ENCODE peak calls at places on chromosomes 1 and 21, in nine cellular contexts. V, K, G, T, P, R, Q, S and U are unnamed samples.

GRCh38 chr1:86503477-86504129 is 34.9 kb downstream of the CLCA1 start:
- DNase-seq in P (peak), Q (no peak), K (no peak), G (peak), T (peak), R (peak), V (peak), S (no peak), U (peak)

GRCh38 chr1:51897699-51898031 is 19.1 kb upstream of the NRDC start:
- DNase-seq in G (no peak), V (no peak), Q (no peak), R (peak), T (no peak), P (peak), K (no peak), S (peak), U (peak)

GRCh38 chr1:246156847-246157246 is 350.2 kb downstream of the SMYD3 start:
- DNase-seq in G (peak), T (no peak), V (no peak), S (no peak), K (no peak), Q (no peak), R (no peak), P (no peak), U (no peak)

GRCh38 chr1:160451119-160451858 is 50.9 kb downstream of the VANGL2 start:
- DNase-seq in P (no peak), S (no peak), K (no peak), R (no peak), V (no peak), T (no peak), Q (no peak), G (no peak), U (no peak)

GRCh38 chr1:201554167-201554600 is 15.3 kb downstream of the NAV1 start:
- DNase-seq in P (no peak), R (no peak), Q (no peak), V (peak), S (no peak), G (no peak), T (no peak), K (no peak), U (peak)

GRCh38 chr1:198575715-198576641 is 35.5 kb upstream of the ATP6V1G3 start:
- DNase-seq in Q (peak), T (no peak), V (no peak), R (no peak), P (no peak), S (peak), K (no peak), G (no peak), U (no peak)

GRCh38 chr1:214337015-214337414 is 56.1 kb downstream of the SMYD2 start:
- DNase-seq in G (no peak), T (no peak), K (no peak), V (no peak), R (no peak), Q (no peak), S (no peak), P (no peak), U (no peak)

GRCh38 chr1:198155253-198155652 is 1.5 kb upstream of the NEK7 start:
- DNase-seq in P (peak), K (no peak), V (no peak), R (peak), S (peak), T (no peak), Q (no peak), G (no peak), U (peak)

GRCh38 chr1:109314805-109315204 is 8.0 kb upstream of the MYBPHL start:
- DNase-seq in S (no peak), P (peak), G (no peak), R (no peak), Q (no peak), V (no peak), T (no peak), K (no peak), U (peak)

GRCh38 chr1:228837817-228838716 is 102.8 kb downstream of the RHOU start:
- DNase-seq in S (peak), R (peak), G (no peak), T (no peak), P (peak), Q (no peak), K (peak), V (peak), U (peak)

GRCh38 chr1:6911974-6912373 is 126.7 kb downstream of the CAMTA1 start:
- DNase-seq in V (no peak), R (peak), S (no peak), P (peak), K (no peak), T (no peak), G (no peak), Q (no peak), U (peak)

GRCh38 chr1:95627244-95627643 is 393.2 kb downstream of the RWDD3 start:
- DNase-seq in V (no peak), Q (no peak), R (no peak), P (no peak), K (no peak), T (no peak), S (no peak), G (no peak), U (no peak)

GRCh38 chr1:226810681-226811080 is 59.7 kb upstream of the PSEN2 start:
- DNase-seq in R (no peak), Q (no peak), V (no peak), G (no peak), S (no peak), K (no peak), P (no peak), T (no peak), U (no peak)

GRCh38 chr1:243903904-243904303 is 53.9 kb upstream of the AKT3 start:
- DNase-seq in S (no peak), Q (no peak), V (no peak), G (no peak), K (no peak), R (peak), P (peak), T (no peak), U (peak)

GRCh38 chr21:33390479-33390878 is 12.7 kb upstream of the IFNGR2 start:
- DNase-seq in G (no peak), T (no peak), R (no peak), V (no peak), Q (no peak), P (no peak), S (no peak), K (no peak), U (no peak)

GRCh38 chr21:45124596-45124995 is 50.2 kb downstream of the ADARB1 start:
- DNase-seq in P (no peak), Q (no peak), T (no peak), K (no peak), S (no peak), G (no peak), R (no peak), V (no peak), U (no peak)

GRCh38 chr1:161921990-161922389 is 101.7 kb downstream of the OLFML2B start:
- DNase-seq in P (peak), Q (no peak), T (no peak), K (no peak), V (no peak), G (no peak), S (peak), R (peak), U (peak)

GRCh38 chr1:147080671-147081394 is 91.4 kb downstream of the PRKAB2 start:
- DNase-seq in S (no peak), Q (peak), R (no peak), K (no peak), V (no peak), G (peak), T (no peak), P (no peak), U (no peak)

GRCh38 chr1:229217716-229218115 is 53.2 kb upstream of the RAB4A start:
- DNase-seq in V (no peak), S (no peak), P (no peak), R (no peak), G (no peak), K (no peak), Q (no peak), T (no peak), U (no peak)

GRCh38 chr21:28193189-28193588 is 799.5 kb downstream of the LTN1 start:
- DNase-seq in S (no peak), V (no peak), G (peak), K (no peak), T (no peak), P (peak), R (peak), Q (no peak), U (no peak)
- TF ChIP-seq CTCF in S (no peak), V (no peak), G (peak), K (no peak), T (no peak), P (peak), R (peak), Q (no peak), U (no peak)

GRCh38 chr1:1665815-1666251 is 7.0 kb upstream of the CDK11B start:
- DNase-seq in V (peak), K (no peak), S (no peak), G (peak), Q (peak), T (peak), R (no peak), P (no peak), U (no peak)
- TF ChIP-seq CTCF in V (peak), K (no peak), S (no peak), G (peak), Q (peak), T (peak), R (peak), P (peak), U (peak)

GRCh38 chr1:110547017-110547416 is 28.0 kb upstream of the KCNA10 start:
- DNase-seq in V (no peak), G (no peak), Q (no peak), T (no peak), K (no peak), P (no peak), S (no peak), R (no peak), U (no peak)

GRCh38 chr1:110545492-110545891 is 26.5 kb upstream of the KCNA10 start:
- DNase-seq in V (no peak), K (no peak), R (no peak), T (no peak), G (no peak), S (no peak), P (no peak), Q (no peak), U (no peak)

GRCh38 chr1:110544753-110545152 is 25.8 kb upstream of the KCNA10 start:
- DNase-seq in Q (no peak), R (no peak), P (no peak), G (no peak), T (no peak), K (no peak), V (no peak), S (no peak), U (no peak)

GRCh38 chr1:110551278-110551809 is 32.4 kb upstream of the KCNA10 start:
- DNase-seq in V (no peak), T (no peak), G (no peak), S (no peak), R (no peak), K (no peak), P (no peak), Q (no peak), U (no peak)

GRCh38 chr1:110548381-110548780 is 29.4 kb upstream of the KCNA10 start:
- DNase-seq in V (no peak), T (peak), P (peak), Q (peak), G (peak), K (no peak), S (no peak), R (peak), U (no peak)
- TF ChIP-seq CTCF in V (peak), T (peak), P (peak), Q (peak), G (peak), K (no peak), S (peak), R (peak), U (peak)

GRCh38 chr1:40315239-40315794 is 1.8 kb downstream of the COL9A2 start:
- DNase-seq in Q (peak), S (peak), R (peak), P (peak), K (peak), G (peak), V (peak), T (peak), U (peak)
- TF ChIP-seq CTCF in Q (peak), S (peak), R (peak), P (peak), K (no peak), G (peak), V (peak), T (peak), U (peak)

DNA sequence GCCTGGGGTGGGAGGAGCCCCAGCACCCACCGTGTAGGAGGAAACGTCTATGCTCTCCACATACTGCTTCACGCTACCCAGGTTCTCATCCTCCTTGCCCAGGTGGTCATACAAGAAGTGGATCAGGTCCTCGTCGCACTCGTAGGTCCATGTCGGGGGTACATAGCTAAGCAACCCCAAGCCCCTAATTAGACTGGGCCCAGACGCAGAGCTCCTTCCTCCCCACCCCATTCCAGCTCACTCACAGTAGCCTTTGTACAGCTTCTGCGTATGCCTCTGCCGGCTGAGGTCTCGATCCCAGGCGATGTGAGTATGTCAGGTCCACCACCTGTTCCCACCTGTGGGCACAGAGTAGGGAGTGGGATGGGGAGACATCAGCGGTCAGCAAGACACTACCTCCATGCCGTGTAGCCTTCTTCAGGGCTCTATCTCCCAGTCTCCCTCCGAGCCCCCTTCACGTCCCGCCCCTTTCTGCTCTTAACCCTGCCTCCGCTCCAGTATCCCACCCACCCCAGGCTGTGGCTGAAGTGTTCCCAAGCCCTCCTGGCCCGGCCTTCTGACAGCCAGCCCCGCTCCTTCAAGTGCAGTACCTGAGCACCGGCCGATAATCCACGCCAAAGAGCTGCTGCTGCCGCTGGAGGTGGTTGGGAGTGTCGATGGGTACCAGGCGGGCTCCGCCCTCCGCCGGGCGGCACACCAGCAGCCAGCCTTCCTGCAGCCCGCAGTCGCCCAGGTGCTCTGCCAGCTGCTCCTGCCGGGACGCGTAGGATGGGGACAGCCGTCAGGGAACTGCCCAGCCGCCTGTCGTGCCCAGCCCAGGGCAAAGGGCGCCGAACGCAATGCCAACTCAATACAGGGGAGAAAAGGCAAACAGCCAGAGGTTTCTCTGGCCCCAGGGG is 919 bp downstream of the HECTD3 start:
- DNase-seq in R (no peak), V (peak), S (no peak), Q (no peak), T (no peak), P (no peak), G (no peak), K (no peak), U (no peak)
- TF ChIP-seq CTCF in R (no peak), V (no peak), S (no peak), Q (no peak), T (no peak), P (no peak), G (no peak), K (no peak), U (no peak)

GRCh38 chr1:207672525-207673130 is 27.7 kb downstream of the CR1L start:
- DNase-seq in S (peak), Q (peak), P (peak), R (peak), K (no peak), V (no peak), T (peak), G (peak), U (peak)
- TF ChIP-seq CTCF in S (peak), Q (peak), P (peak), R (peak), K (no peak), V (peak), T (no peak), G (peak), U (peak)

GRCh38 chr1:239841635-239842034 is 250.0 kb upstream of the FMN2 start:
- DNase-seq in T (no peak), P (no peak), Q (no peak), G (no peak), S (no peak), R (no peak), V (no peak), K (no peak), U (no peak)
- TF ChIP-seq CTCF in T (no peak), P (no peak), Q (no peak), G (no peak), S (no peak), R (no peak), V (no peak), K (no peak), U (no peak)